ENCODE peak calls at places on chromosomes 11 and 22, in nine cellular contexts. G is lower leg skin, T is AG04450, C is mammary epithelial cell, X is thoracic aorta, S is heart left ventricle, M is epithelial cell of esophagus, E is astrocyte, K is foreskin fibroblast. A is an unnamed sample.

GRCh38 chr22:25080855-25081254 is 118.8 kb upstream of the CRYBB3 start:
- DNase-seq in G (no peak), T (no peak), C (no peak), X (no peak), S (no peak), M (no peak), E (no peak), K (no peak), A (no peak)

GRCh38 chr11:33391893-33392251 is 134.7 kb downstream of the HIPK3 start:
- DNase-seq in G (no peak), T (no peak), C (no peak), X (no peak), S (no peak), M (no peak), E (no peak), K (no peak), A (no peak)

GRCh38 chr22:26431151-26431995 is 2.3 kb downstream of the ASPHD2 start:
- DNase-seq in G (no peak), T (no peak), C (no peak), X (no peak), S (no peak), M (no peak), E (no peak), K (no peak), A (no peak)

GRCh38 chr11:92916299-92916698 is 53.2 kb upstream of the MTNR1B start:
- DNase-seq in G (no peak), T (no peak), C (no peak), X (no peak), S (no peak), M (no peak), E (no peak), K (no peak), A (no peak)

GRCh38 chr22:37996079-37996478 is 11.7 kb upstream of the SOX10 start:
- DNase-seq in G (no peak), T (no peak), C (no peak), X (no peak), S (no peak), M (no peak), E (no peak), K (no peak), A (peak)

GRCh38 chr11:114036156-114036811 is 23.2 kb upstream of the ZBTB16 start:
- DNase-seq in G (peak), T (no peak), C (peak), X (no peak), S (peak), M (peak), E (no peak), K (peak), A (peak)

GRCh38 chr22:47474895-47475294 is 712.4 kb downstream of the TBC1D22A start:
- DNase-seq in G (no peak), T (no peak), C (no peak), X (no peak), S (no peak), M (no peak), E (no peak), K (no peak), A (no peak)

GRCh38 chr11:117097567-117098268 is 510 bp downstream of the SIK3 start:
- DNase-seq in G (peak), T (no peak), C (no peak), X (no peak), S (peak), M (peak), E (no peak), K (peak), A (no peak)

GRCh38 chr11:130449246-130449990 is 973 bp downstream of the ADAMTS15 start:
- DNase-seq in G (no peak), T (no peak), C (no peak), X (no peak), S (no peak), M (peak), E (no peak), K (peak), A (peak)

GRCh38 chr22:38657248-38657909 is 941 bp downstream of the CBY1 start:
- DNase-seq in G (no peak), T (no peak), C (peak), X (no peak), S (no peak), M (peak), E (no peak), K (peak), A (peak)

GRCh38 chr22:38050720-38051119 is 6.5 kb upstream of the PICK1 start:
- DNase-seq in G (no peak), T (no peak), C (no peak), X (no peak), S (no peak), M (no peak), E (no peak), K (no peak), A (no peak)

GRCh38 chr11:12543596-12544415 is 130.4 kb upstream of the TEAD1 start:
- DNase-seq in G (no peak), T (no peak), C (peak), X (no peak), S (no peak), M (peak), E (no peak), K (no peak), A (no peak)
- TF ChIP-seq CTCF in G (no peak), T (peak), C (peak), X (no peak), S (no peak), M (no peak), E (no peak), K (no peak), A (no peak)

DNA sequence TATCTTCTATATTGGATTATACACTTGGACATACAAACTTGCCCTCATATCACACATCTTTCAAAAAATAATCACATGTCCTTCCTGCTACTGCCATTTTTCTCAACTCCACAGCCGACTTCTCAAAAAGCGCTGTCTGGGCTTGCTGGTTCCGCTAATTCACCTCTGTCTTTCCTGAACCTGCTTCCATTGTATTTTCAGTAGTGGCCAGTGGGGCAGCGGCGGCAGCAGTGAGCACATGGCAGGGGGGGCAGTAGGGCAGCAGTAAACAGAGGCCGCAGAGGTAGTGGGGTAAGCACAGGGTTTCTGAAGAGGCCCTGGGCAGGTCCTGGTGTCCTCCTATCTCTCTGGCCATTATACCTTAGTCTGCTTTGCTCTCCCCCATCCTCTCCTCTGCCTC is 126.3 kb downstream of the RRAS2 start:
- DNase-seq in G (no peak), T (no peak), C (no peak), X (no peak), S (no peak), M (no peak), E (no peak), K (no peak), A (no peak)
- TF ChIP-seq CTCF in G (no peak), T (peak), C (peak), X (no peak), S (no peak), M (peak), E (no peak), K (no peak), A (peak)

GRCh38 chr22:36759481-36760159 is 16.3 kb downstream of the IFT27 start:
- DNase-seq in G (no peak), T (no peak), C (no peak), X (no peak), S (no peak), M (no peak), E (no peak), K (no peak), A (no peak)

GRCh38 chr22:36758792-36759271 is 17.1 kb downstream of the IFT27 start:
- DNase-seq in G (no peak), T (no peak), C (no peak), X (no peak), S (no peak), M (no peak), E (no peak), K (no peak), A (no peak)

GRCh38 chr22:36756031-36756430 is 19.9 kb downstream of the IFT27 start:
- DNase-seq in G (no peak), T (no peak), C (no peak), X (no peak), S (no peak), M (no peak), E (no peak), K (no peak), A (no peak)

GRCh38 chr22:36756746-36757607 is 18.9 kb downstream of the IFT27 start:
- DNase-seq in G (no peak), T (no peak), C (no peak), X (no peak), S (no peak), M (no peak), E (no peak), K (no peak), A (no peak)

GRCh38 chr22:36757608-36758220 is 18.2 kb downstream of the IFT27 start:
- DNase-seq in G (no peak), T (peak), C (peak), X (no peak), S (peak), M (peak), E (peak), K (peak), A (peak)
- TF ChIP-seq CTCF in G (no peak), T (peak), C (peak), X (peak), S (peak), M (peak), E (peak), K (peak), A (peak)

GRCh38 chr11:131656839-131657211 is 286.4 kb downstream of the NTM start:
- DNase-seq in G (no peak), T (no peak), C (no peak), X (no peak), S (no peak), M (no peak), E (no peak), K (no peak), A (no peak)

GRCh38 chr11:131658414-131658813 is 288.0 kb downstream of the NTM start:
- DNase-seq in G (no peak), T (no peak), C (no peak), X (no peak), S (no peak), M (no peak), E (peak), K (no peak), A (no peak)

GRCh38 chr11:131654849-131655248 is 284.4 kb downstream of the NTM start:
- DNase-seq in G (no peak), T (no peak), C (no peak), X (no peak), S (no peak), M (no peak), E (no peak), K (no peak), A (no peak)

GRCh38 chr11:131658952-131659351 is 288.5 kb downstream of the NTM start:
- DNase-seq in G (no peak), T (no peak), C (no peak), X (no peak), S (no peak), M (no peak), E (peak), K (no peak), A (no peak)

GRCh38 chr11:131656179-131656838 is 285.9 kb downstream of the NTM start:
- DNase-seq in G (no peak), T (no peak), C (no peak), X (no peak), S (no peak), M (no peak), E (no peak), K (no peak), A (no peak)
- TF ChIP-seq CTCF in G (no peak), T (no peak), C (no peak), X (no peak), S (no peak), M (no peak), E (no peak), K (no peak), A (no peak)

A was measured in glutamatergic neuron.